ENCODE peak calls at places on chromosome 5, in five cellular contexts. Z, K, S, U and V are unnamed samples.
A peak's percentile ranks its signal among the peaks of the same experiment; 100 is the strongest.

GRCh38 chr5:35752012-35752411 is 104.7 kb upstream of the IL7R start:
- DNase-seq in Z (no peak), K (no peak), S (no peak), U (no peak), V (no peak)

GRCh38 chr5:33321026-33321425 is 119.7 kb upstream of the TARS1 start:
- DNase-seq in Z (peak; percentile 86), K (no peak), S (no peak), U (peak; percentile 100), V (peak; percentile 99)

GRCh38 chr5:15008476-15008875 is 136.9 kb upstream of the ANKH start:
- DNase-seq in Z (peak; percentile 91), K (no peak), S (no peak), U (peak; percentile 98), V (peak; percentile 93)

GRCh38 chr5:34854459-34855174 is 15.7 kb downstream of the TTC23L start:
- DNase-seq in Z (no peak), K (peak; percentile 35), S (peak; percentile 63), U (no peak), V (no peak)

GRCh38 chr5:1393571-1394501 is 48.9 kb upstream of the CLPTM1L start:
- DNase-seq in Z (no peak), K (no peak), S (no peak), U (no peak), V (no peak)

GRCh38 chr5:138654281-138654867 is 79.2 kb upstream of the HSPA9 start:
- DNase-seq in Z (peak; percentile 13), K (no peak), S (no peak), U (peak; percentile 75), V (peak; percentile 39)

GRCh38 chr5:15938961-15939360 is 240.6 kb downstream of the MARCHF11 start:
- DNase-seq in Z (peak; percentile 54), K (no peak), S (no peak), U (peak; percentile 92), V (peak; percentile 58)

GRCh38 chr5:40784027-40784653 is 14.0 kb downstream of the PRKAA1 start:
- DNase-seq in Z (no peak), K (no peak), S (no peak), U (no peak), V (no peak)

GRCh38 chr5:60972225-60972624 is 27.2 kb downstream of the NDUFAF2 start:
- DNase-seq in Z (no peak), K (no peak), S (no peak), U (no peak), V (no peak)

GRCh38 chr5:141040763-141041426 is 10.3 kb upstream of the PCDHB1 start:
- DNase-seq in Z (no peak), K (peak; percentile 99), S (peak; percentile 87), U (peak; percentile 76), V (no peak)
- H3K4me3 ChIP-seq in Z (no peak overlapping the region), K (peak overlapping the region; percentile 67), S (no peak overlapping the region), U (no peak overlapping the region), V (no peak overlapping the region)

GRCh38 chr5:142784405-142784955 is 14.3 kb downstream of the ARHGAP26 start:
- DNase-seq in Z (no peak), K (no peak), S (no peak), U (peak; percentile 47), V (no peak)
- H3K4me3 ChIP-seq in Z (no peak overlapping the region), K (no peak overlapping the region), S (no peak overlapping the region), U (no peak overlapping the region), V (no peak overlapping the region)

GRCh38 chr5:136056336-136056735 is 27.5 kb downstream of the TGFBI start:
- DNase-seq in Z (no peak), K (no peak), S (no peak), U (no peak), V (no peak)

GRCh38 chr5:136053336-136054121 is 24.7 kb downstream of the TGFBI start:
- DNase-seq in Z (peak; percentile 86), K (no peak), S (no peak), U (peak; percentile 98), V (peak; percentile 86)

GRCh38 chr5:136052692-136053335 is 24.0 kb downstream of the TGFBI start:
- DNase-seq in Z (no peak), K (no peak), S (no peak), U (no peak), V (no peak)

GRCh38 chr5:136055612-136056302 is 27.0 kb downstream of the TGFBI start:
- DNase-seq in Z (no peak), K (no peak), S (no peak), U (no peak), V (no peak)

DNA sequence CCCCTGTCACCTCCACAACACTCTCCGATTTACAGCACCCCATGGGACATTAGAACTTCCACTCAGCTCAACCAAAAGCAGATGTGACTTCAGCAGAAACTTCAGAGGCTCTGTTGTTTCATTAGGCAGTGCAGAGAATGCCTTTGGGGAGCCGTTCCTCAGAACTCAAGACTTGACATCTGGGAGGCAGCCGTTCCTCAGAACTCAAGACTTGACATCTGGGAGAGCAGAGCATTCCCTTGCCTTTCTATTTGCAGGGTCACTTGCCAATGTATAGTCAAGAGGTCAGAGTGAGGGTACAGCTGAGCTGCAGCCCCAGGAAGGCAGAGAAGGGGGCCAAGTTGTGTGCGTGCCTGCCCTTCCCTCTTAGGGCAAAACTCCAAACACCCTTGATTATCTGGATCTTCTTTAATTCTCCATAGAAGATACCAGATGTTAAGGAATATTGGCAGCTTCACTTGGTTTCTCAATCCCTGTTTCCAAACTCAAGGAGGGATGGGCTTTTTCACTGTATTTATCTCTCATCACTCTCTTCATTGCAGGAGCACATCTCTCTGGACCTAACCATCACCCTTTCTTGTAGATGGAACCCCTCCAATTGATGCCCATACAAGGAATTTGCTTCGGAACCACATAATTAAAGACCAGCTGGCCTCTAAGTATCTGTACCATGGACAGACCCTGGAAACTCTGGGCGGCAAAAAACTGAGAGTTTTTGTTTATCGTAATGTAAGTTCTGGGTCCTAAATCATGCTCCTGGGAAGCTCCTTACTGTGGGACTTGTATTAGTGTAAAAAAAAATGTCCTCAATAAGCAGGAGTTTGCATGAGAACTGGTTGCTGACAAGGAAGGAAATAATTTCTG is 25.6 kb downstream of the TGFBI start:
- DNase-seq in Z (peak; percentile 29), K (no peak), S (no peak), U (peak; percentile 93), V (no peak)
- H3K4me3 ChIP-seq in Z (no peak overlapping the region), K (no peak overlapping the region), S (no peak overlapping the region), U (no peak overlapping the region), V (no peak overlapping the region)

DNA sequence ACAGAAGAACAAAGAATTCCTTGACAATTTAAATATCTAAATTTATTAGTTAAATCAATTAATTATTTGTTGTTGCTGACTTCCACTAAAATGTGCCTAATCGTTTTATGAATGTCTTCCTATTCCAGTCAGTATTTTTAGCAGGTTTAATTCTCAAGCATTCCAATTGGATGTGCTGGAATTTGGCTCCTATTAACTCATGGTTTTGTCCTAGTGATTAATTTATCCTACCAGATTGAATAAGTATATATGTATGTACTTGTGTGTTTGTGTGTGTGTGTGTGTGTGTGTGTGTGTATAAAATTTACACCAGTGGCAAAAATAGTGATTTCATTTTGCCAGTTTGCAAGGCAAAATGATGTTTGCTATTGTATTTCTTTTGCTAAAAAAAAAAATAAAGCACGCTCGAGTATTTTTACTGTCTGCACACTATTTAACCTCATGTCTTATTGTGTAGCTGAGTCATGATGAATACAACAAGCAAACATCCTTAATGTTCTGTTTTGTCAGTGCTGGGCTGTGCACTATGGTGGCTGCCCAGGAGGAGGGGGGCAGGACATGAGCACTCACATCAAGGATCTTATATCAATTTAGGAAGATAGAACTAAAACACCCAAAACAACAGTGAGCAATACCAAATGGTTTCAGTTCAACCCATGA is 375.5 kb downstream of the PDE4D start:
- DNase-seq in Z (peak; percentile 8), K (no peak), S (no peak), U (peak; percentile 87), V (peak; percentile 71)
- H3K4me3 ChIP-seq in Z (no peak overlapping the region), K (no peak overlapping the region), S (no peak overlapping the region), U (no peak overlapping the region), V (no peak overlapping the region)